ENCODE peak calls at places on chromosomes 12 and 14, in ten cellular contexts. A is T-helper 22 cell; Q is stimulated activated CD8-positive, alpha-beta memory T cell treated with anti-CD3 and anti-CD28 coated beads, Interleukin-7, amount 100 ng/mL, for 1 hour; W is astrocyte of the spinal cord; T is colonic mucosa; F is KBM-7; I is naive thymus-derived CD4-positive, alpha-beta T cell; H is HEK293T; K is endothelial cell; Z is CD8-positive, alpha-beta T cell. M is an unnamed sample.

GRCh38 chr12:78120866-78121590 is 290.3 kb downstream of the NAV3 start:
- DNase-seq in A (no peak), Q (no peak), W (peak), T (no peak), F (peak), I (no peak), H (no peak), K (no peak), Z (no peak), M (peak)

GRCh38 chr12:45886685-45887084 is 103.7 kb downstream of the SCAF11 start:
- DNase-seq in A (no peak), Q (no peak), W (no peak), T (no peak), F (no peak), I (no peak), H (no peak), K (no peak), Z (no peak), M (no peak)

GRCh38 chr14:79511146-79511545 is 700.2 kb downstream of the DIO2 start:
- DNase-seq in A (no peak), Q (no peak), W (peak), T (no peak), F (no peak), I (no peak), H (no peak), K (no peak), Z (no peak), M (no peak)

GRCh38 chr14:93090826-93091583 is 24.7 kb downstream of the ITPK1 start:
- DNase-seq in A (no peak), Q (no peak), W (no peak), T (no peak), F (no peak), I (no peak), H (no peak), K (no peak), Z (no peak), M (peak)

GRCh38 chr12:12221560-12221959 is 45.3 kb downstream of the LRP6 start:
- DNase-seq in A (no peak), Q (no peak), W (no peak), T (no peak), F (no peak), I (no peak), H (no peak), K (no peak), Z (no peak), M (no peak)

GRCh38 chr12:56931474-56931978 is 2.7 kb downstream of the SDR9C7 start:
- DNase-seq in A (no peak), Q (no peak), W (peak), T (peak), F (peak), I (no peak), H (no peak), K (no peak), Z (no peak), M (peak)

GRCh38 chr12:87866602-87867292 is 162.5 kb downstream of the C12orf50 start:
- DNase-seq in A (no peak), Q (no peak), W (no peak), T (no peak), F (no peak), I (no peak), H (peak), K (peak), Z (no peak), M (peak)

GRCh38 chr12:10715491-10715890 is 7.6 kb downstream of the YBX3 start:
- DNase-seq in A (no peak), Q (no peak), W (no peak), T (no peak), F (no peak), I (no peak), H (no peak), K (no peak), Z (no peak), M (no peak)

GRCh38 chr14:65866906-65867305 is 454.4 kb downstream of the FUT8 start:
- DNase-seq in A (no peak), Q (no peak), W (no peak), T (peak), F (no peak), I (no peak), H (no peak), K (no peak), Z (no peak), M (no peak)

GRCh38 chr12:45268672-45269406 is 52.9 kb downstream of the ANO6 start:
- DNase-seq in A (no peak), Q (no peak), W (peak), T (peak), F (peak), I (no peak), H (peak), K (peak), Z (no peak), M (peak)

M was measured in RPMI7951.